ENCODE peak calls at places on chromosomes 7 and 10, in nine cellular contexts. W is GM23338, H is tibial nerve, N is right atrium auricular region, K is transverse colon, P is fibroblast of lung, G is psoas muscle, Y is hepatocyte, B is suprapubic skin. A is an unnamed sample.

GRCh38 chr10:452512-453504 is 236.7 kb downstream of the DIP2C start:
- DNase-seq in W (no peak), H (no peak), N (no peak), K (no peak), P (peak; percentile 17), G (no peak), Y (no peak), B (no peak), A (no peak)

GRCh38 chr7:77655361-77655760 is 40.9 kb upstream of the RSBN1L start:
- DNase-seq in W (no peak), H (no peak), N (no peak), K (no peak), P (no peak), G (no peak), Y (no peak), B (no peak), A (no peak)

GRCh38 chr10:97867220-97867800 is 17.7 kb downstream of the GOLGA7B start:
- DNase-seq in W (no peak), H (no peak), N (no peak), K (no peak), P (no peak), G (no peak), Y (no peak), B (no peak), A (no peak)

GRCh38 chr7:137975223-137975622 is 26.7 kb downstream of the CREB3L2 start:
- DNase-seq in W (no peak), H (no peak), N (no peak), K (no peak), P (peak; percentile 89), G (no peak), Y (no peak), B (no peak), A (peak; percentile 69)

GRCh38 chr10:74081192-74081803 is 69.3 kb downstream of the AP3M1 start:
- DNase-seq in W (peak; percentile 75), H (peak; percentile 48), N (no peak), K (peak; percentile 42), P (peak; percentile 76), G (no peak), Y (peak; percentile 60), B (no peak), A (peak; percentile 46)

GRCh38 chr10:71228875-71229720 is 16.7 kb downstream of the UNC5B start:
- DNase-seq in W (no peak), H (no peak), N (no peak), K (no peak), P (no peak), G (no peak), Y (no peak), B (no peak), A (no peak)

GRCh38 chr7:106205621-106206222 is 79.1 kb downstream of the NAMPT start:
- DNase-seq in W (no peak), H (no peak), N (no peak), K (no peak), P (peak; percentile 34), G (no peak), Y (no peak), B (no peak), A (no peak)

GRCh38 chr7:46554688-46555422 is 633.8 kb upstream of the IGFBP3 start:
- DNase-seq in W (no peak), H (no peak), N (no peak), K (no peak), P (peak; percentile 40), G (no peak), Y (no peak), B (no peak), A (no peak)

GRCh38 chr7:27843584-27844305 is 103.8 kb downstream of the TAX1BP1 start:
- DNase-seq in W (no peak), H (no peak), N (no peak), K (no peak), P (no peak), G (no peak), Y (no peak), B (no peak), A (no peak)

GRCh38 chr7:3235322-3235721 is 65.7 kb upstream of the SDK1 start:
- DNase-seq in W (no peak), H (no peak), N (no peak), K (no peak), P (no peak), G (no peak), Y (no peak), B (no peak), A (no peak)

GRCh38 chr7:138077809-138078208 is 1.6 kb downstream of the AKR1D1 start:
- DNase-seq in W (no peak), H (no peak), N (no peak), K (no peak), P (no peak), G (no peak), Y (no peak), B (no peak), A (no peak)

GRCh38 chr10:74542077-74542476 is 284.3 kb upstream of the KAT6B start:
- DNase-seq in W (no peak), H (peak; percentile 7), N (peak; percentile 62), K (peak; percentile 10), P (peak; percentile 97), G (no peak), Y (peak; percentile 58), B (no peak), A (no peak)

GRCh38 chr7:7962851-7963250 is 5.7 kb upstream of the GLCCI1 start:
- DNase-seq in W (no peak), H (no peak), N (no peak), K (no peak), P (no peak), G (no peak), Y (no peak), B (no peak), A (no peak)

GRCh38 chr7:7964250-7964649 is 4.3 kb upstream of the GLCCI1 start:
- DNase-seq in W (no peak), H (no peak), N (no peak), K (no peak), P (no peak), G (no peak), Y (no peak), B (no peak), A (no peak)

GRCh38 chr7:7967909-7968543 is 570 bp upstream of the GLCCI1 start:
- DNase-seq in W (peak; percentile 20), H (no peak), N (no peak), K (no peak), P (no peak), G (no peak), Y (no peak), B (no peak), A (no peak)

GRCh38 chr7:7966141-7966734 is 2.4 kb upstream of the GLCCI1 start:
- DNase-seq in W (no peak), H (no peak), N (no peak), K (no peak), P (no peak), G (no peak), Y (no peak), B (no peak), A (no peak)

GRCh38 chr7:7965301-7965700 is 3.3 kb upstream of the GLCCI1 start:
- DNase-seq in W (no peak), H (no peak), N (no peak), K (no peak), P (no peak), G (no peak), Y (no peak), B (no peak), A (no peak)
- H3K4me1 ChIP-seq in W (peaks cover 2% of the 10 kb centered on the region), H (no peaks in the 10 kb centered on the region), N (peaks cover 8% of the 10 kb centered on the region), K (no peaks in the 10 kb centered on the region), P (no peaks in the 10 kb centered on the region), G (no peaks in the 10 kb centered on the region), Y (no peaks in the 10 kb centered on the region), B (peaks cover 2% of the 10 kb centered on the region), A (no peaks in the 10 kb centered on the region)

GRCh38 chr7:151251926-151252835 is 3.7 kb upstream of the SMARCD3 start:
- DNase-seq in W (peak; percentile 79), H (peak; percentile 45), N (no peak), K (peak; percentile 54), P (peak; percentile 82), G (peak; percentile 84), Y (peak; percentile 88), B (no peak), A (peak; percentile 74)
- H3K4me3 ChIP-seq in W (peak overlapping the region; percentile 94), H (peak overlapping the region; percentile 52), N (peak overlapping the region; percentile 69), K (peak overlapping the region; percentile 63), P (peak overlapping the region; percentile 67), G (peak overlapping the region; percentile 88), Y (peak overlapping the region; percentile 64), B (peak overlapping the region; percentile 58), A (peak overlapping the region; percentile 75)

GRCh38 chr7:7820939-7821338 is 102.5 kb upstream of the RPA3 start:
- DNase-seq in W (peak; percentile 49), H (no peak), N (no peak), K (no peak), P (no peak), G (no peak), Y (no peak), B (no peak), A (no peak)
- H3K27me3 ChIP-seq in W (no peaks in the 10 kb centered on the region), H (no peaks in the 10 kb centered on the region), N (no peaks in the 10 kb centered on the region), K (no peaks in the 10 kb centered on the region), P (no peaks in the 10 kb centered on the region), G (no peaks in the 10 kb centered on the region), Y (no peaks in the 10 kb centered on the region), B (no peaks in the 10 kb centered on the region), A (no peaks in the 10 kb centered on the region)

GRCh38 chr10:34698979-34699378 is 116.1 kb downstream of the PARD3 start:
- DNase-seq in W (no peak), H (no peak), N (no peak), K (no peak), P (peak; percentile 44), G (no peak), Y (no peak), B (no peak), A (no peak)
- H3K4me1 ChIP-seq in W (peaks cover 26% of the 10 kb centered on the region), H (no peaks in the 10 kb centered on the region), N (peaks cover 48% of the 10 kb centered on the region), K (peaks cover 4% of the 10 kb centered on the region), P (peaks cover 14% of the 10 kb centered on the region), G (peaks cover 60% of the 10 kb centered on the region), Y (peaks cover 31% of the 10 kb centered on the region), B (peaks cover 77% of the 10 kb centered on the region), A (peaks cover 17% of the 10 kb centered on the region)

DNA sequence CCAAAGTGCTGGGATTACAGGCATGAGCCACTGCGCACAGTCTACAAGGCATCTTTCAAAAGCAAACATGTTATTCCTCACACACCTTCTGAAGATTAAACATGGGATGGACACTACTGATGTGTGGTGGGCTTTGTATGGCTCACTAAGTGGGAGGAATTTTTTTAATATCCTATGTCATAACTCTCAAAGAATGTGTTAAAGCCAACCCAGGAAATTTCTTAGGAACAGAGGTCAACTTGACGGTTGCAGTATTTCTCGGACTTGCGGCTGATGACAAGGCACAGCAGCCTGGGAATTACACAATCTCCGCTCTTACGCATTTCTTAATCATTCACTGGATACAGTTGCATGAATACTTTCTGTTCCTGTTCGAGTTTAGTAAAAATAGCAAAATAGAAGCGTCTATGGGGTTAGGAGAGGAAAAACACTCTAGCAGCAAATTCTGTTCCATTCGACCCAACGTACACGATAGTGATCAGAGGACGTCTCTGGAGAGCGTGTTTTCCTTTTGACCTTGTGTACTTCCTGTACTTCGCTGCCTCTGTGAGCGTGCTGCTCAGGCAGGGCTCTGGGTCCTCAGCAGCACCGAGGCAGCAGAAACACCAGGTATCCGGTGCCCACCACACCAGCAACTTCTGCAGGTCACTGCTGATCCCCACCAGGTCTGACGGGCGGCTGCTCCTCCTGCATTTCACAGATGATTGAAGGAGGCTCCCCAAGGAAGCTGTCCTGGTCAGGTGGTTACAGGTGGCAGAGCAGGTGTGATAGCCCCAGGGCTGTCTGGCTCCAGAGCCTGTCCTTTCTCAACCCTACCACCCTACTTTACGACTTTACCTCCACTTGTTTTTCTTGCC is 26.4 kb upstream of the SRGN start:
- DNase-seq in W (no peak), H (peak; percentile 78), N (peak; percentile 83), K (peak; percentile 61), P (peak; percentile 100), G (peak; percentile 39), Y (peak; percentile 64), B (no peak), A (peak; percentile 65)
- H3K4me3 ChIP-seq in W (no peak overlapping the region), H (no peak overlapping the region), N (peak overlapping the region; percentile 16), K (no peak overlapping the region), P (peak overlapping the region; percentile 42), G (peak overlapping the region; percentile 43), Y (no peak overlapping the region), B (peak overlapping the region; percentile 6), A (no peak overlapping the region)

A was measured in testis.